ENCODE peak calls at places on chromosomes 12 and 14, in four cellular contexts. One of them, this sample, is unnamed.

GRCh38 chr12:111557271-111558106 is 41.6 kb downstream of the ATXN2 start:
- DNase-seq in sigmoid colon: no peak
- DNase-seq in left ventricle myocardium inferior: no peak
- DNase-seq in H1: no peak
- DNase-seq in this sample: no peak

GRCh38 chr12:56628671-56629458 is 1.3 kb downstream of the BAZ2A start:
- DNase-seq in H1: no peak
- DNase-seq in sigmoid colon: peak; percentile 81
- DNase-seq in left ventricle myocardium inferior: peak; percentile 65
- DNase-seq in this sample: no peak

GRCh38 chr12:98439471-98440164 is 75.8 kb upstream of the TMPO start:
- DNase-seq in left ventricle myocardium inferior: no peak
- DNase-seq in H1: no peak
- DNase-seq in sigmoid colon: no peak
- DNase-seq in this sample: no peak

GRCh38 chr12:131044760-131045381 is 91.2 kb downstream of the ADGRD1 start:
- DNase-seq in left ventricle myocardium inferior: no peak
- DNase-seq in sigmoid colon: peak; percentile 60
- DNase-seq in H1: no peak
- DNase-seq in this sample: peak; percentile 46

GRCh38 chr14:70289138-70289537 is 70.3 kb downstream of the COX16 start:
- DNase-seq in sigmoid colon: no peak
- DNase-seq in left ventricle myocardium inferior: no peak
- DNase-seq in H1: no peak
- DNase-seq in this sample: no peak

GRCh38 chr12:113933201-113933786 is 32.8 kb downstream of the RBM19 start:
- DNase-seq in H1: no peak
- DNase-seq in left ventricle myocardium inferior: no peak
- DNase-seq in sigmoid colon: no peak
- DNase-seq in this sample: no peak

GRCh38 chr12:31362115-31362758 is 36.3 kb upstream of the SINHCAF start:
- DNase-seq in left ventricle myocardium inferior: no peak
- DNase-seq in H1: no peak
- DNase-seq in sigmoid colon: no peak
- DNase-seq in this sample: no peak

GRCh38 chr12:52499836-52500560 is 6.9 kb upstream of the KRT6A start:
- DNase-seq in left ventricle myocardium inferior: no peak
- DNase-seq in sigmoid colon: no peak
- DNase-seq in H1: no peak
- DNase-seq in this sample: no peak

GRCh38 chr12:113007166-113007565 is 28.8 kb downstream of the OAS2 start:
- DNase-seq in H1: no peak
- DNase-seq in left ventricle myocardium inferior: no peak
- DNase-seq in sigmoid colon: no peak
- DNase-seq in this sample: no peak

GRCh38 chr14:93982684-93983007 is 6.3 kb upstream of the ASB2 start:
- DNase-seq in left ventricle myocardium inferior: no peak
- DNase-seq in H1: no peak
- DNase-seq in sigmoid colon: no peak
- DNase-seq in this sample: no peak

GRCh38 chr12:109743076-109743910 is 29.7 kb downstream of the FAM222A start:
- DNase-seq in sigmoid colon: peak; percentile 55
- DNase-seq in left ventricle myocardium inferior: peak; percentile 2
- DNase-seq in H1: no peak
- DNase-seq in this sample: peak; percentile 41

GRCh38 chr14:90354551-90355298 is 23.0 kb upstream of the NRDE2 start:
- DNase-seq in left ventricle myocardium inferior: no peak
- DNase-seq in H1: no peak
- DNase-seq in sigmoid colon: peak; percentile 73
- DNase-seq in this sample: no peak

GRCh38 chr12:113048716-113049127 is 7.8 kb upstream of the DTX1 start:
- DNase-seq in left ventricle myocardium inferior: no peak
- DNase-seq in H1: no peak
- DNase-seq in sigmoid colon: no peak
- DNase-seq in this sample: no peak

GRCh38 chr14:23405516-23406025 is 2.5 kb downstream of the MYH6 start:
- DNase-seq in sigmoid colon: no peak
- DNase-seq in left ventricle myocardium inferior: no peak
- DNase-seq in H1: no peak
- DNase-seq in this sample: no peak

GRCh38 chr12:69068431-69068830 is 135.5 kb upstream of the CPM start:
- DNase-seq in sigmoid colon: no peak
- DNase-seq in H1: no peak
- DNase-seq in left ventricle myocardium inferior: no peak
- DNase-seq in this sample: no peak

GRCh38 chr12:6604254-6605029 is 2.7 kb downstream of the CHD4 start:
- DNase-seq in H1: no peak
- DNase-seq in left ventricle myocardium inferior: no peak
- DNase-seq in sigmoid colon: no peak
- DNase-seq in this sample: no peak

GRCh38 chr12:6606331-6607131 is 648 bp downstream of the CHD4 start:
- DNase-seq in H1: no peak
- DNase-seq in left ventricle myocardium inferior: peak; percentile 77
- DNase-seq in sigmoid colon: peak; percentile 89
- DNase-seq in this sample: no peak

GRCh38 chr12:6605425-6606330 is 1.5 kb downstream of the CHD4 start:
- DNase-seq in left ventricle myocardium inferior: peak; percentile 17
- DNase-seq in sigmoid colon: peak; percentile 75
- DNase-seq in H1: no peak
- DNase-seq in this sample: no peak

GRCh38 chr12:6608592-6609311 is 1.6 kb upstream of the CHD4 start:
- DNase-seq in sigmoid colon: peak; percentile 81
- DNase-seq in left ventricle myocardium inferior: peak; percentile 25
- DNase-seq in H1: no peak
- DNase-seq in this sample: no peak

DNA sequence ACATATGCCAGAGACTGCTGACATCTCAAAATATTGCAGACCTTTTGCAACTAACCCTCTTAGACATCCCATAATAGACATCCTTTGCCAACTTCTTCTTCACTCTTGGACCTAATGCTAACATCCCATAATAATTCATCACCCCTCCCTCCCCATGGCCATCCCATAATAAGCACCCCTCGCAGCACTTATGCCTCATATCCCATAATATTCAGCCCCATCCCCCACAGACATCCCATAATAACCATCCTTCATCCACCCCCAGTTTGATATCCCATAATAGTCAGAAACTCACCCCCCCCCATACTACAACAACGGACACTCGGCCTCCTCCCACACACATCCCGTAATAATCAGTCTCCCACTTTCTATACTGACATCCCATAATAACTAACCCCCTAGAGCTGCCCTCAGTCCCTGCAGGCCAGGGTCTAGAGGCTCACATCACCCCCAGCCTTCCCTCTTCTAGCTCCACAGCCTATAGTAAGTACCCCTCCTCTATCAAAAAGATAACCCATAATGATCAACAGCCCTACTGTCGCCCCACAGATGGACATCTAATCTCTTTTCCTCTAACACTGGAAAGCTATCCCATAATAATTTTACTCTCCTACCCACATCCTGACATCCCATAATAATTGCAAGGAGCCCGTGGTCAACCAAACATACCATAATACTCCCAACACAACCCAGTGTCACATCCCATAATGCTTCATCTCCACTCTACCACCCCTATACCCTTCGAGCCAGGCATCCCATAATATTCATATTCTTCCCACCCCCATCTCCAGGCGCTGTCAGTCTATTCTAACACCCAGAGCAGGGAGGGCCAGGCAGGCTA is 792 bp upstream of the CHD4 start:
- DNase-seq in sigmoid colon: peak; percentile 82
- DNase-seq in H1: no peak
- DNase-seq in left ventricle myocardium inferior: no peak
- DNase-seq in this sample: no peak
- H3K4me3 ChIP-seq in sigmoid colon: no peak overlapping the region
- H3K4me3 ChIP-seq in H1: no peak overlapping the region
- H3K4me3 ChIP-seq in left ventricle myocardium inferior: no peak overlapping the region
- H3K4me3 ChIP-seq in this sample: no peak overlapping the region

GRCh38 chr14:80678436-80678835 is 263.1 kb downstream of the CEP128 start:
- DNase-seq in H1: peak; percentile 7
- DNase-seq in sigmoid colon: no peak
- DNase-seq in left ventricle myocardium inferior: no peak
- DNase-seq in this sample: no peak
- H3K9me3 ChIP-seq in H1: peaks cover 6% of the 10 kb centered on the region
- H3K9me3 ChIP-seq in sigmoid colon: peaks cover 10% of the 10 kb centered on the region
- H3K9me3 ChIP-seq in left ventricle myocardium inferior: peaks cover 46% of the 10 kb centered on the region
- H3K9me3 ChIP-seq in this sample: peaks cover 5% of the 10 kb centered on the region

DNA sequence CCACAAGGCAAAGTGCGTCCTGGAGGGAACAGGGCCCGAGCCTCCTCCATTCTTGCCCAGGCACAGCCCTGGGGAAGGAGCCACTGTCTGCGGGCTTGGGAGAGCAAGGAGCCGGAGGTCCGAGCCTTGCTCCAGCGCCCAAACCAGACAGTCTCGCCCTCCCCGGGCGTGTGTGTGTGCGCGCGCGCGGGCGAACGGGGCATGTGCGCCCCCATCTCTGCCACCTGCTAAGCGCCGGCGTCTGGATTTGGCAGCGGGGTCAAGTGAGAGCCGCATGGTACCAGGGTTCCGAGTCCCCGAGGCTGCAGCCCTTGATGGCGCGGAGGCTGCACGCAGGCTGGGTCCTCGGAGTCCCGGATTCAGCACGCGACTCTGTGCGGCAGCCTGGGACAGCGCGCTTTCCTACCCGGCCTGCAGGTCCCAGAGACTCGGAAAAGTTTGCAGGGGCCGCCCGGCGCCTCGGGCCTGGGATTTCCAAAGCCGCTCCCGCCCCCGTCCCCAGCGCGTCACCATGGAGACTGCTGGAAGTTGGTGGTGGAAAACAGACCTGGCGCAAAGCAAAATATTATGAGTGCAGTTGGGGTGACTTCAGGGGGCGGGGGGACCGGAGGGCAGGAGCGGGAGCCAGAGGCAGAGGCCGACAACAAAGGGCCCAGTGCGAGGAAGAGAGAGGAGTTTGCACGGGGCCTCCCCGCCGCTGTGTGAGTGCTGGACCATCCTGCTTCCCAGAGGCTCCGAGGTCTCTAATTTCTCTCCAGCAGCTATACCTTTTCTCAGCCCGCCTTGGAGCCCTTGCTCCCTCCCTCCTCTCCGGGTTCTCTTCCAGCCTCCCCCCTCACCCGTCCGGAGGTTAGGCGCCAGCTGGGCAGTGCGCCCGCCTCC is 4.2 kb downstream of the RFX4 start:
- DNase-seq in H1: no peak
- DNase-seq in left ventricle myocardium inferior: no peak
- DNase-seq in sigmoid colon: no peak
- DNase-seq in this sample: no peak
- H3K4me3 ChIP-seq in H1: peak overlapping the region; percentile 13
- H3K4me3 ChIP-seq in left ventricle myocardium inferior: peak overlapping the region; percentile 51
- H3K4me3 ChIP-seq in sigmoid colon: no peak overlapping the region
- H3K4me3 ChIP-seq in this sample: no peak overlapping the region

GRCh38 chr12:34390846-34391700 is 368.8 kb downstream of the ALG10 start:
- DNase-seq in H1: no peak
- DNase-seq in left ventricle myocardium inferior: peak; percentile 5
- DNase-seq in sigmoid colon: peak; percentile 26
- DNase-seq in this sample: peak; percentile 37
- H3K9me3 ChIP-seq in H1: peaks cover 100% of the 10 kb centered on the region
- H3K9me3 ChIP-seq in left ventricle myocardium inferior: peaks cover 55% of the 10 kb centered on the region
- H3K9me3 ChIP-seq in sigmoid colon: peaks cover 32% of the 10 kb centered on the region
- H3K9me3 ChIP-seq in this sample: peaks cover 6% of the 10 kb centered on the region

DNA sequence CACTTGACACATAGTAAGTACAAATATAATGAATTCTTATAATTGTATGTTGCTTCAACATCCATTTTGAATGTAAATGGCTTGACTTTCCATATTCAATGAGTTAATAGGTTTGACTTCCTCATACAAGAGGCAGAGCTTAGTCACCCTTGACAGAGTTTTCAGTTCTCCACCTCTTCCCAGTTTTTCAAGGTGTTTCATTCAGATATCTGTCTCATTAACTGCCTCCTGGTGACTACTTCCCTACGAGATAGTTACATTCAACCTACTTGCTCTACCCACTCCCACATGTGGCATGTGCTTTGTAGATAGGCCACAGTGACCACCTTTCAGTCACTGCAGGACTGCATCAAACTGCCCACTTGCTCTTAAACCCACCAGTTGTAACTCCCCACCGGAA is 60.0 kb downstream of the MYF5 start:
- DNase-seq in H1: no peak
- DNase-seq in left ventricle myocardium inferior: no peak
- DNase-seq in sigmoid colon: no peak
- DNase-seq in this sample: no peak
- H3K4me3 ChIP-seq in H1: no peak overlapping the region
- H3K4me3 ChIP-seq in left ventricle myocardium inferior: no peak overlapping the region
- H3K4me3 ChIP-seq in sigmoid colon: no peak overlapping the region
- H3K4me3 ChIP-seq in this sample: no peak overlapping the region